ENCODE peak calls at places on chromosomes 12 and 14, in ten cellular contexts. D is myocyte, U is NCI-H2081, A is DMS79 treated with DMSO at 0.1 percent for 48 hours, I is colonic mucosa, B is kidney glomerular epithelial cell, Y is left lung, R is ascending aorta, Q is AG10803, E is brain microvascular endothelial cell. M is an unnamed sample.

GRCh38 chr14:69968151-69968550 is 88.9 kb downstream of the SMOC1 start:
- DNase-seq in D (no peak), U (no peak), A (no peak), I (no peak), B (no peak), Y (no peak), R (no peak), Q (no peak), E (no peak), M (no peak)

GRCh38 chr12:42326466-42327226 is 679 bp downstream of the PPHLN1 start:
- DNase-seq in D (peak; percentile 40), U (peak; percentile 37), A (peak; percentile 41), I (peak; percentile 21), B (peak; percentile 24), Y (no peak), R (no peak), Q (peak; percentile 51), E (peak; percentile 26), M (no peak)

GRCh38 chr14:37466623-37467088 is 128.4 kb downstream of the FOXA1 start:
- DNase-seq in D (no peak), U (no peak), A (no peak), I (peak; percentile 27), B (no peak), Y (no peak), R (no peak), Q (no peak), E (no peak), M (no peak)

GRCh38 chr14:76924363-76925151 is 98.3 kb downstream of the LRRC74A start:
- DNase-seq in D (no peak), U (peak; percentile 85), A (peak; percentile 96), I (no peak), B (peak; percentile 41), Y (no peak), R (no peak), Q (no peak), E (peak; percentile 32), M (no peak)

GRCh38 chr12:111546758-111547383 is 52.2 kb downstream of the ATXN2 start:
- DNase-seq in D (no peak), U (no peak), A (no peak), I (no peak), B (no peak), Y (no peak), R (no peak), Q (peak; percentile 13), E (no peak), M (no peak)

GRCh38 chr12:29427964-29428363 is 47.0 kb upstream of the ERGIC2 start:
- DNase-seq in D (no peak), U (no peak), A (no peak), I (no peak), B (no peak), Y (no peak), R (no peak), Q (no peak), E (no peak), M (no peak)

GRCh38 chr12:19546611-19547162 is 107.4 kb downstream of the AEBP2 start:
- DNase-seq in D (peak; percentile 6), U (no peak), A (no peak), I (no peak), B (no peak), Y (no peak), R (no peak), Q (peak; percentile 72), E (no peak), M (no peak)

GRCh38 chr12:67344979-67345710 is 76.0 kb downstream of the CAND1 start:
- DNase-seq in D (no peak), U (no peak), A (no peak), I (no peak), B (no peak), Y (no peak), R (no peak), Q (no peak), E (no peak), M (no peak)

GRCh38 chr12:22935501-22935900 is 310.5 kb downstream of the ETNK1 start:
- DNase-seq in D (peak; percentile 36), U (no peak), A (no peak), I (no peak), B (no peak), Y (no peak), R (no peak), Q (peak; percentile 8), E (peak; percentile 38), M (no peak)

GRCh38 chr14:92948647-92949046 is 25.7 kb downstream of the CHGA start:
- DNase-seq in D (no peak), U (no peak), A (no peak), I (no peak), B (no peak), Y (peak; percentile 77), R (no peak), Q (no peak), E (no peak), M (no peak)

GRCh38 chr14:94640721-94641631 is 28.8 kb downstream of the SERPINA3 start:
- DNase-seq in D (no peak), U (no peak), A (no peak), I (no peak), B (no peak), Y (no peak), R (no peak), Q (no peak), E (no peak), M (no peak)